ENCODE peak calls at places on chromosomes 13 and 19, in eight cellular contexts. One of them, this sample, is unnamed.

GRCh38 chr13:51444922-51445321 is 7.9 kb downstream of the INTS6 start:
- DNase-seq in mucosa of descending colon: no peak
- DNase-seq in neural progenitor cell: no peak
- DNase-seq in choroid plexus epithelial cell: peak; percentile 81
- DNase-seq in pancreas: no peak
- DNase-seq in upper lobe of left lung: no peak
- DNase-seq in K562: no peak
- DNase-seq in GM12878: no peak
- DNase-seq in this sample: peak; percentile 72

GRCh38 chr13:50370303-50370950 is 355.2 kb downstream of the KCNRG start:
- DNase-seq in GM12878: peak; percentile 38
- DNase-seq in neural progenitor cell: no peak
- DNase-seq in pancreas: no peak
- DNase-seq in mucosa of descending colon: no peak
- DNase-seq in upper lobe of left lung: no peak
- DNase-seq in choroid plexus epithelial cell: no peak
- DNase-seq in K562: no peak
- DNase-seq in this sample: no peak

GRCh38 chr13:46544811-46545210 is 8.2 kb upstream of the LRCH1 start:
- DNase-seq in mucosa of descending colon: no peak
- DNase-seq in neural progenitor cell: no peak
- DNase-seq in choroid plexus epithelial cell: no peak
- DNase-seq in GM12878: no peak
- DNase-seq in K562: no peak
- DNase-seq in pancreas: no peak
- DNase-seq in upper lobe of left lung: no peak
- DNase-seq in this sample: no peak

GRCh38 chr19:1522838-1523237 is 1.0 kb upstream of the PLK5 start:
- DNase-seq in upper lobe of left lung: no peak
- DNase-seq in K562: no peak
- DNase-seq in neural progenitor cell: no peak
- DNase-seq in choroid plexus epithelial cell: no peak
- DNase-seq in mucosa of descending colon: no peak
- DNase-seq in GM12878: no peak
- DNase-seq in pancreas: no peak
- DNase-seq in this sample: no peak

GRCh38 chr19:29724102-29724641 is 9.1 kb upstream of the C19orf12 start:
- DNase-seq in pancreas: no peak
- DNase-seq in GM12878: no peak
- DNase-seq in upper lobe of left lung: no peak
- DNase-seq in neural progenitor cell: peak; percentile 71
- DNase-seq in choroid plexus epithelial cell: peak; percentile 31
- DNase-seq in K562: peak; percentile 23
- DNase-seq in mucosa of descending colon: no peak
- DNase-seq in this sample: no peak

GRCh38 chr19:45955905-45956608 is 17.6 kb downstream of the NOVA2 start:
- DNase-seq in K562: no peak
- DNase-seq in GM12878: no peak
- DNase-seq in mucosa of descending colon: no peak
- DNase-seq in upper lobe of left lung: peak; percentile 57
- DNase-seq in pancreas: no peak
- DNase-seq in neural progenitor cell: no peak
- DNase-seq in choroid plexus epithelial cell: no peak
- DNase-seq in this sample: no peak

GRCh38 chr19:6534451-6535093 is 3.7 kb downstream of the TNFSF9 start:
- DNase-seq in pancreas: no peak
- DNase-seq in GM12878: no peak
- DNase-seq in neural progenitor cell: peak; percentile 53
- DNase-seq in upper lobe of left lung: no peak
- DNase-seq in mucosa of descending colon: no peak
- DNase-seq in choroid plexus epithelial cell: no peak
- DNase-seq in K562: no peak
- DNase-seq in this sample: no peak

GRCh38 chr19:47507031-47507430 is 7.8 kb downstream of the NAPA start:
- DNase-seq in neural progenitor cell: no peak
- DNase-seq in upper lobe of left lung: no peak
- DNase-seq in GM12878: no peak
- DNase-seq in choroid plexus epithelial cell: no peak
- DNase-seq in K562: no peak
- DNase-seq in pancreas: peak; percentile 71
- DNase-seq in mucosa of descending colon: no peak
- DNase-seq in this sample: no peak

GRCh38 chr19:34979819-34980640 is 16.0 kb upstream of the ZNF792 start:
- DNase-seq in pancreas: peak; percentile 3
- DNase-seq in mucosa of descending colon: no peak
- DNase-seq in upper lobe of left lung: no peak
- DNase-seq in GM12878: no peak
- DNase-seq in neural progenitor cell: no peak
- DNase-seq in choroid plexus epithelial cell: no peak
- DNase-seq in K562: no peak
- DNase-seq in this sample: no peak

GRCh38 chr13:39037410-39037879 is 444 bp downstream of the PROSER1 start:
- DNase-seq in neural progenitor cell: no peak
- DNase-seq in upper lobe of left lung: no peak
- DNase-seq in K562: no peak
- DNase-seq in GM12878: no peak
- DNase-seq in mucosa of descending colon: no peak
- DNase-seq in choroid plexus epithelial cell: peak; percentile 13
- DNase-seq in pancreas: no peak
- DNase-seq in this sample: no peak

GRCh38 chr13:50425772-50426171 is 410.5 kb downstream of the KCNRG start:
- DNase-seq in pancreas: no peak
- DNase-seq in K562: no peak
- DNase-seq in GM12878: no peak
- DNase-seq in mucosa of descending colon: no peak
- DNase-seq in choroid plexus epithelial cell: no peak
- DNase-seq in upper lobe of left lung: no peak
- DNase-seq in neural progenitor cell: no peak
- DNase-seq in this sample: no peak

GRCh38 chr19:30864460-30865215 is 484.6 kb downstream of the TSHZ3 start:
- DNase-seq in mucosa of descending colon: no peak
- DNase-seq in K562: no peak
- DNase-seq in pancreas: no peak
- DNase-seq in choroid plexus epithelial cell: no peak
- DNase-seq in upper lobe of left lung: no peak
- DNase-seq in GM12878: no peak
- DNase-seq in neural progenitor cell: no peak
- DNase-seq in this sample: no peak

GRCh38 chr13:98785968-98786367 is 33.5 kb upstream of the SLC15A1 start:
- DNase-seq in neural progenitor cell: peak; percentile 16
- DNase-seq in pancreas: no peak
- DNase-seq in upper lobe of left lung: no peak
- DNase-seq in K562: no peak
- DNase-seq in mucosa of descending colon: no peak
- DNase-seq in GM12878: no peak
- DNase-seq in choroid plexus epithelial cell: no peak
- DNase-seq in this sample: no peak

GRCh38 chr13:80048030-80048429 is 292.9 kb downstream of the SPRY2 start:
- DNase-seq in neural progenitor cell: no peak
- DNase-seq in upper lobe of left lung: no peak
- DNase-seq in K562: no peak
- DNase-seq in mucosa of descending colon: no peak
- DNase-seq in GM12878: no peak
- DNase-seq in pancreas: no peak
- DNase-seq in choroid plexus epithelial cell: no peak
- DNase-seq in this sample: no peak

GRCh38 chr13:25733696-25734435 is 317.9 kb downstream of the SHISA2 start:
- DNase-seq in K562: no peak
- DNase-seq in choroid plexus epithelial cell: no peak
- DNase-seq in mucosa of descending colon: no peak
- DNase-seq in GM12878: no peak
- DNase-seq in pancreas: no peak
- DNase-seq in neural progenitor cell: no peak
- DNase-seq in upper lobe of left lung: no peak
- DNase-seq in this sample: no peak

GRCh38 chr19:19460761-19461265 is 54.5 kb downstream of the TSSK6 start:
- DNase-seq in choroid plexus epithelial cell: no peak
- DNase-seq in GM12878: no peak
- DNase-seq in mucosa of descending colon: peak; percentile 58
- DNase-seq in neural progenitor cell: peak; percentile 47
- DNase-seq in upper lobe of left lung: peak; percentile 73
- DNase-seq in K562: no peak
- DNase-seq in pancreas: no peak
- DNase-seq in this sample: peak; percentile 32

GRCh38 chr19:36113895-36114762 is 546 bp downstream of the POLR2I start:
- DNase-seq in mucosa of descending colon: peak; percentile 61
- DNase-seq in choroid plexus epithelial cell: peak; percentile 24
- DNase-seq in pancreas: peak; percentile 48
- DNase-seq in upper lobe of left lung: peak; percentile 30
- DNase-seq in GM12878: no peak
- DNase-seq in neural progenitor cell: peak; percentile 45
- DNase-seq in K562: peak; percentile 53
- DNase-seq in this sample: peak; percentile 47
- TF ChIP-seq CTCF in mucosa of descending colon: peak; percentile 7
- TF ChIP-seq CTCF in choroid plexus epithelial cell: peak; percentile 32
- TF ChIP-seq CTCF in pancreas: no peak
- TF ChIP-seq CTCF in upper lobe of left lung: no peak
- TF ChIP-seq CTCF in GM12878: peak; percentile 13
- TF ChIP-seq CTCF in neural progenitor cell: no peak
- TF ChIP-seq CTCF in K562: peak; percentile 34
- TF ChIP-seq CTCF in this sample: peak; percentile 11

DNA sequence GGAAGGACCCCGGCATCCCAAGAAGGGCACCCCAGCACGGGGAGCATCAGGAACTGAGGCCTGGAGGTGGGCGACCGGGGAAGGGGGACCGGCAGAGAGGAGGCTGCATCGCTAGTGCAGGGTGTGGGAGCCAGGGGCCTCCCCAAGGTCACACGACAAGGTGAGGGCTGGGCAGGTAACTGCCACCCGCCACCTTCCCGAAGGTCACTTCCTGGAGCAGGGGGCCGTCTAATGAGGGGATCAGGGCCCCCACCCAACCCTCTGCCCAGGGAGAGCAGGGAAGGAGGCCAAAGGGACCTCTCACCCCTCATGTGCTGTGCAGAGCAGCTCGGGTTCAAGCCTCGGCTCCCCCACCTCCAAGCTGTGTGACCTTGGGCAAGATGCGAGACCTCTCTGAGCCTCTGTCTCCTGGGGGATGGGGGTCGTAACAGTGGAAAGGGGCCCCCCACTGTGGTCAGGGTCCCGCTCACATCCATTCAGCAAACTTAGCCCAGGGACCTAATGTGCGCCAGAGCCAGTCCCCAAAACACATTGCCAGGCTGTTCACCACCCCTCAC is 6.0 kb downstream of the ZBTB7A start:
- DNase-seq in pancreas: peak; percentile 57
- DNase-seq in choroid plexus epithelial cell: no peak
- DNase-seq in neural progenitor cell: no peak
- DNase-seq in upper lobe of left lung: peak; percentile 23
- DNase-seq in K562: no peak
- DNase-seq in GM12878: no peak
- DNase-seq in mucosa of descending colon: peak; percentile 74
- DNase-seq in this sample: no peak
- H3K4me3 ChIP-seq in pancreas: no peak overlapping the region
- H3K4me3 ChIP-seq in choroid plexus epithelial cell: no peak overlapping the region
- H3K4me3 ChIP-seq in neural progenitor cell: no peak overlapping the region
- H3K4me3 ChIP-seq in upper lobe of left lung: peak overlapping the region; percentile 31
- H3K4me3 ChIP-seq in K562: peak overlapping the region; percentile 33
- H3K4me3 ChIP-seq in GM12878: peak overlapping the region; percentile 58
- H3K4me3 ChIP-seq in mucosa of descending colon: no peak overlapping the region
- H3K4me3 ChIP-seq in this sample: peak overlapping the region; percentile 12

DNA sequence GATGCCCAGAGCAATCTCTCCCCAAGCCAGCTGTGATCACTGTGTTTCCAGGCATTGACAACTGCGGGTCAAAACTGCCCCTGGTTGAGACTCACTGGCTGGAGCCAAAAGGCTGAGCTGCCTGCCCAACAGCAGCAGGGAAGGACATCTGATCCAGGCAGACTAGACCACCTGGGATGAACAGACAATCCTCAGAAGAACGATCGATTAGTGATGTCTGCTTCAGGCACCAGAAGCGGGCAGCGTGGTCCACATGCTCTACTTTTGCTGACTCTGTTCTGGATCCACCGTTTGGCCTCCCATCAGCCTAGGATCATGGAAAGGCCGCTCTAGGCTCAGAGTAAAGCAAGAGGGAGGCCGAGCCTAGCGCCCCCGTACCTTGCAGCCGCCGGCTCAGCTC is 9.9 kb upstream of the GP6 start:
- DNase-seq in GM12878: no peak
- DNase-seq in mucosa of descending colon: no peak
- DNase-seq in pancreas: no peak
- DNase-seq in upper lobe of left lung: no peak
- DNase-seq in K562: no peak
- DNase-seq in choroid plexus epithelial cell: no peak
- DNase-seq in neural progenitor cell: no peak
- DNase-seq in this sample: no peak
- TF ChIP-seq CTCF in GM12878: no peak
- TF ChIP-seq CTCF in mucosa of descending colon: no peak
- TF ChIP-seq CTCF in pancreas: no peak
- TF ChIP-seq CTCF in upper lobe of left lung: no peak
- TF ChIP-seq CTCF in K562: no peak
- TF ChIP-seq CTCF in choroid plexus epithelial cell: no peak
- TF ChIP-seq CTCF in neural progenitor cell: no peak
- TF ChIP-seq CTCF in this sample: no peak

DNA sequence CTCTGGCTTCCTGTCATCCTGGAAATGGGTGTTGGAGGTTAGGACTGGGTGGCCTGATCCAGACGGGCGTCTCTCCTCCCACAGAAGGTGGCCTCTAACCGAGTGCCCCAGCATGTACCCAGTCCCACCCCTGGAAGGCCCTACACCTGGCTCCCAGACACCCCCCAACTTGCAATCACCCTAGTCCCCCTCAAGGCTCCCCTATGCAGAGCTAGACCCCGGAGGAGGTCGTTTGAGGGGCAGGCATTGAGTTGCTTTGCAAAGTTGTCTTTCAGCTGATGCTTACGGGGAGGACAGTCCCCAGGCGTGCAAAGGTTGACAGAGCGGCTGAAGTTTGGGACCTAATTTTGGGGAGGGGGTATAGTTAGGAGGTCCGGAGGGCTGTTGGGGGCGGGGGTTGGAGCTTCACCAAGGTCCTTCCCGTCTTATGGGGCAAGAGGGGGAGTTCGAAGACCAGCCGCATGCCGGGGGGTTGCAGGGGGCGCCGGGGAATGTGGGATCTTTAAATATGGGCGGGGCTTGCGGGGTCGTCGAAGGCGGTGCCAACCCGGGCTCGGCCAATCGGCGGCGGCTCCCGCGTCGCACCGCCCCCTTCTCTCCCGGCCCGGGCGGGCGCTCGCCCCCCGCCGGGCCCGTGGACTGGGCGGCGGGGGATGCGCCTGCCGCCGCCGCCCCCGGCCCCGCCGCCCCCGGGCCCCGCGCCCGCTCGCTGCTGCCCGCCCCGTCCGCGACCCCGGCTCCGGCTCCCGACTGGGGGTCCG is at the start of gene KCNN1:
- DNase-seq in choroid plexus epithelial cell: no peak
- DNase-seq in neural progenitor cell: peak; percentile 85
- DNase-seq in pancreas: no peak
- DNase-seq in mucosa of descending colon: no peak
- DNase-seq in GM12878: no peak
- DNase-seq in K562: peak; percentile 99
- DNase-seq in upper lobe of left lung: no peak
- DNase-seq in this sample: no peak
- H3K4me3 ChIP-seq in choroid plexus epithelial cell: no peak within 1 kb of the TSS
- H3K4me3 ChIP-seq in neural progenitor cell: peak within 1 kb of the TSS; percentile 89
- H3K4me3 ChIP-seq in pancreas: no peak within 1 kb of the TSS
- H3K4me3 ChIP-seq in mucosa of descending colon: no peak within 1 kb of the TSS
- H3K4me3 ChIP-seq in GM12878: no peak within 1 kb of the TSS
- H3K4me3 ChIP-seq in K562: peak within 1 kb of the TSS; percentile 36
- H3K4me3 ChIP-seq in upper lobe of left lung: peak within 1 kb of the TSS; percentile 23
- H3K4me3 ChIP-seq in this sample: no peak within 1 kb of the TSS